ENCODE peak calls at places on chromosome 5, in eight cellular contexts. Z is HEK293T; Q is H4; J is HTR-8/SVneo; N is GM13976; T is Jurkat, Clone E6-1; P is cardiac fibroblast; B is H9. S is an unnamed sample.

GRCh38 chr5:17302138-17302537 is 84.7 kb downstream of the BASP1 start:
- DNase-seq in Q (no peak), J (no peak), Z (no peak), P (no peak), N (no peak), T (no peak), B (no peak), S (no peak)

GRCh38 chr5:150376799-150377771 is 19.6 kb downstream of the TCOF1 start:
- DNase-seq in T (no peak), P (peak), N (no peak), B (no peak), Z (no peak), J (no peak), Q (no peak), S (no peak)

GRCh38 chr5:132256086-132256782 is 1.3 kb upstream of the PDLIM4 start:
- DNase-seq in J (no peak), T (no peak), P (no peak), Q (no peak), Z (no peak), B (no peak), N (no peak), S (no peak)

GRCh38 chr5:11062379-11062778 is 301.3 kb upstream of the DAP start:
- DNase-seq in Z (no peak), T (no peak), J (peak), N (no peak), B (no peak), Q (no peak), P (no peak), S (no peak)

GRCh38 chr5:97101189-97101910 is 41.1 kb downstream of the LIX1 start:
- DNase-seq in N (no peak), Q (peak), Z (no peak), J (no peak), P (no peak), T (no peak), B (no peak), S (no peak)

GRCh38 chr5:148202531-148203092 is at the start of gene SPINK6:
- DNase-seq in Z (no peak), P (no peak), Q (no peak), T (no peak), N (no peak), B (no peak), J (no peak), S (no peak)

GRCh38 chr5:58066557-58066956 is 393.3 kb downstream of the PLK2 start:
- DNase-seq in Q (no peak), T (no peak), P (no peak), N (no peak), J (no peak), Z (no peak), B (no peak), S (no peak)

GRCh38 chr5:140630296-140630695 is 2.7 kb downstream of the CD14 start:
- DNase-seq in P (peak), T (no peak), B (no peak), Q (no peak), N (no peak), Z (no peak), J (no peak), S (no peak)

GRCh38 chr5:1658665-1659064 is 134.9 kb upstream of the LPCAT1 start:
- DNase-seq in Q (no peak), T (no peak), J (no peak), Z (no peak), P (no peak), B (no peak), N (no peak), S (peak)

GRCh38 chr5:16578474-16578883 is 38.3 kb downstream of the RETREG1 start:
- DNase-seq in J (no peak), N (no peak), P (no peak), T (no peak), B (no peak), Q (no peak), Z (no peak), S (peak)

GRCh38 chr5:176533894-176534611 is 3.1 kb downstream of the RNF44 start:
- DNase-seq in T (peak), B (no peak), Q (no peak), J (no peak), P (peak), Z (no peak), N (no peak), S (no peak)

GRCh38 chr5:135930029-135930948 is 24.5 kb downstream of the LECT2 start:
- DNase-seq in P (no peak), N (peak), J (peak), B (peak), Q (no peak), Z (peak), T (no peak), S (peak)

GRCh38 chr5:1800470-1801060 is 642 bp upstream of the NDUFS6 start:
- DNase-seq in J (no peak), Q (no peak), Z (no peak), B (no peak), T (peak), N (no peak), P (peak), S (peak)

GRCh38 chr5:40485021-40485998 is 194.4 kb upstream of the PTGER4 start:
- DNase-seq in P (peak), Z (no peak), T (no peak), Q (no peak), J (no peak), B (no peak), N (peak), S (no peak)

GRCh38 chr5:179273074-179273435 is 72.2 kb downstream of the ADAMTS2 start:
- DNase-seq in T (no peak), N (no peak), P (no peak), Z (no peak), B (no peak), Q (no peak), J (no peak), S (no peak)

GRCh38 chr5:146296245-146296644 is 42.4 kb upstream of the POU4F3 start:
- DNase-seq in P (no peak), B (no peak), N (no peak), T (no peak), Q (no peak), J (no peak), Z (no peak), S (no peak)

GRCh38 chr5:14256026-14256690 is 113.0 kb downstream of the TRIO start:
- DNase-seq in Q (no peak), B (no peak), J (no peak), T (no peak), Z (no peak), P (no peak), N (no peak), S (no peak)

GRCh38 chr5:59621477-59621876 is 272.0 kb downstream of the PDE4D start:
- DNase-seq in T (no peak), N (no peak), B (no peak), J (no peak), Q (no peak), P (no peak), Z (no peak), S (no peak)

GRCh38 chr5:125470503-125470902 is 724.1 kb upstream of the ZNF608 start:
- DNase-seq in Q (no peak), T (no peak), J (no peak), Z (no peak), B (no peak), P (no peak), N (no peak), S (no peak)

GRCh38 chr5:73938938-73939320 is 312.9 kb downstream of the ARHGEF28 start:
- DNase-seq in B (no peak), J (no peak), N (no peak), Q (peak), Z (no peak), T (no peak), P (no peak), S (no peak)

GRCh38 chr5:59317023-59317771 is 576.3 kb downstream of the PDE4D start:
- DNase-seq in Z (peak), J (peak), T (no peak), Q (peak), N (no peak), P (peak), B (no peak), S (peak)

GRCh38 chr5:61417345-61417744 is 85.3 kb downstream of the ZSWIM6 start:
- DNase-seq in B (no peak), Z (no peak), T (no peak), J (no peak), Q (no peak), N (no peak), P (no peak), S (no peak)

GRCh38 chr5:556909-557441 is 32.7 kb upstream of the SLC9A3 start:
- DNase-seq in Z (no peak), T (no peak), J (no peak), B (no peak), P (no peak), N (peak), Q (no peak), S (no peak)

GRCh38 chr5:180688326-180689070 is 39.1 kb upstream of the FLT4 start:
- DNase-seq in Z (no peak), N (no peak), Q (no peak), T (peak), B (no peak), J (no peak), P (no peak), S (no peak)

GRCh38 chr5:130479045-130479804 is 575.0 kb downstream of the CHSY3 start:
- DNase-seq in Z (no peak), J (no peak), B (no peak), P (no peak), T (no peak), Q (no peak), N (no peak), S (no peak)

GRCh38 chr5:180644129-180644824 is 5.1 kb downstream of the FLT4 start:
- DNase-seq in J (no peak), T (no peak), P (no peak), Z (no peak), Q (no peak), N (no peak), B (no peak), S (no peak)

GRCh38 chr5:176365663-176366574 is 632 bp downstream of the ARL10 start:
- DNase-seq in Q (no peak), T (no peak), N (peak), B (peak), Z (peak), J (peak), P (peak), S (no peak)

GRCh38 chr5:39373797-39374196 is 9.5 kb upstream of the C9 start:
- DNase-seq in J (no peak), T (no peak), Q (no peak), P (no peak), B (no peak), Z (no peak), N (no peak), S (no peak)

GRCh38 chr5:58898538-58898937 is 315.7 kb downstream of the RAB3C start:
- DNase-seq in Z (no peak), T (no peak), N (no peak), Q (no peak), P (no peak), J (no peak), B (no peak), S (no peak)

GRCh38 chr5:41929035-41929434 is 4.0 kb downstream of the FBXO4 start:
- DNase-seq in N (no peak), T (no peak), Z (no peak), J (no peak), B (no peak), Q (no peak), P (no peak), S (no peak)

GRCh38 chr5:15320896-15321295 is 179.1 kb upstream of the FBXL7 start:
- DNase-seq in P (no peak), T (no peak), Q (no peak), J (no peak), Z (no peak), B (no peak), N (no peak), S (no peak)

GRCh38 chr5:76462097-76462702 is 59.1 kb downstream of the IQGAP2 start:
- DNase-seq in J (no peak), B (no peak), P (no peak), Z (no peak), N (no peak), Q (no peak), T (no peak), S (no peak)

GRCh38 chr5:176611435-176611834 is 1.5 kb upstream of the GPRIN1 start:
- DNase-seq in J (peak), T (peak), N (no peak), B (peak), P (peak), Q (peak), Z (peak), S (no peak)

GRCh38 chr5:1231354-1231905 is 6.2 kb downstream of the SLC6A18 start:
- DNase-seq in Z (no peak), B (no peak), P (no peak), N (no peak), J (no peak), T (no peak), Q (no peak), S (no peak)

GRCh38 chr5:112703866-112704820 is 33.5 kb upstream of the APC start:
- DNase-seq in B (no peak), J (no peak), Q (no peak), P (peak), Z (no peak), T (peak), N (no peak), S (peak)

GRCh38 chr5:127846884-127847283 is 143.7 kb downstream of the CCDC192 start:
- DNase-seq in Z (no peak), Q (no peak), T (no peak), J (no peak), B (no peak), N (no peak), P (peak), S (no peak)

GRCh38 chr5:160556886-160557285 is 135.2 kb downstream of the PTTG1 start:
- DNase-seq in N (no peak), P (peak), T (no peak), J (no peak), Z (no peak), Q (no peak), B (no peak), S (no peak)